ENCODE peak calls at places on chromosomes 6 and 20, in seven cellular contexts. E is mammary epithelial cell, K is globus pallidus, J is GM10248, P is iPS-NIHi11, L is EH, W is AG04450. Y is an unnamed sample.

GRCh38 chr20:23641936-23642751 is 4.4 kb upstream of the CST3 start:
- DNase-seq in E (peak), K (no peak), J (no peak), P (no peak), L (peak), W (peak), Y (no peak)

GRCh38 chr6:11222385-11223277 is 9.8 kb downstream of the NEDD9 start:
- DNase-seq in E (peak), K (no peak), J (no peak), P (no peak), L (no peak), W (no peak), Y (no peak)

GRCh38 chr6:97292671-97293070 is 9.7 kb upstream of the MMS22L start:
- DNase-seq in E (no peak), K (no peak), J (no peak), P (no peak), L (peak), W (peak), Y (no peak)

GRCh38 chr20:62784497-62784896 is 11.8 kb upstream of the MRGBP start:
- DNase-seq in E (no peak), K (no peak), J (no peak), P (no peak), L (no peak), W (no peak), Y (no peak)

GRCh38 chr6:38750968-38751615 is 36.0 kb downstream of the DNAH8 start:
- DNase-seq in E (peak), K (no peak), J (no peak), P (no peak), L (no peak), W (no peak), Y (no peak)

GRCh38 chr6:52663120-52663934 is 7.6 kb upstream of the TMEM14A start:
- DNase-seq in E (peak), K (peak), J (peak), P (peak), L (peak), W (peak), Y (peak)

GRCh38 chr6:39958947-39959346 is 24.7 kb upstream of the MOCS1 start:
- DNase-seq in E (no peak), K (no peak), J (no peak), P (peak), L (no peak), W (no peak), Y (no peak)

GRCh38 chr6:68256391-68256790 is 378.7 kb upstream of the ADGRB3 start:
- DNase-seq in E (no peak), K (no peak), J (no peak), P (no peak), L (no peak), W (no peak), Y (no peak)

GRCh38 chr20:59994697-59995122 is 36.5 kb downstream of the CDH26 start:
- DNase-seq in E (peak), K (no peak), J (no peak), P (peak), L (peak), W (no peak), Y (no peak)

GRCh38 chr6:53496797-53497196 is 48.1 kb downstream of the GCLC start:
- DNase-seq in E (peak), K (no peak), J (no peak), P (no peak), L (peak), W (peak), Y (no peak)

GRCh38 chr6:28633445-28634215 is 107.9 kb downstream of the GPX5 start:
- DNase-seq in E (no peak), K (no peak), J (no peak), P (peak), L (no peak), W (no peak), Y (peak)

GRCh38 chr6:4987427-4987826 is 16.4 kb downstream of the RPP40 start:
- DNase-seq in E (no peak), K (no peak), J (no peak), P (no peak), L (no peak), W (no peak), Y (no peak)

GRCh38 chr6:121093928-121094327 is 240.4 kb downstream of the TBC1D32 start:
- DNase-seq in E (no peak), K (no peak), J (no peak), P (no peak), L (peak), W (peak), Y (no peak)

GRCh38 chr6:81326856-81327561 is 425.5 kb downstream of the TENT5A start:
- DNase-seq in E (no peak), K (no peak), J (no peak), P (no peak), L (peak), W (no peak), Y (no peak)

GRCh38 chr6:109768485-109768884 is 77.4 kb downstream of the FIG4 start:
- DNase-seq in E (peak), K (no peak), J (no peak), P (no peak), L (peak), W (no peak), Y (no peak)

GRCh38 chr6:53794073-53794719 is 609 bp upstream of the LRRC1 start:
- DNase-seq in E (peak), K (peak), J (peak), P (peak), L (peak), W (peak), Y (peak)

GRCh38 chr6:108561742-108562502 is 1.2 kb downstream of the FOXO3 start:
- DNase-seq in E (peak), K (no peak), J (no peak), P (no peak), L (no peak), W (no peak), Y (peak)

GRCh38 chr20:26208296-26209091 is 511.8 kb upstream of the ZNF337 start:
- DNase-seq in E (peak), K (no peak), J (peak), P (peak), L (no peak), W (no peak), Y (no peak)

GRCh38 chr20:8986631-8987030 is 82.3 kb upstream of the PLCB4 start:
- DNase-seq in E (no peak), K (no peak), J (no peak), P (no peak), L (no peak), W (no peak), Y (no peak)

GRCh38 chr6:15713325-15713724 is 50.5 kb upstream of the DTNBP1 start:
- DNase-seq in E (no peak), K (no peak), J (no peak), P (no peak), L (no peak), W (no peak), Y (no peak)

GRCh38 chr6:46090115-46091079 is 39.4 kb upstream of the ENPP4 start:
- DNase-seq in E (peak), K (peak), J (peak), P (peak), L (peak), W (peak), Y (peak)

GRCh38 chr6:169326067-169326799 is 72.6 kb upstream of the THBS2 start:
- DNase-seq in E (peak), K (peak), J (no peak), P (peak), L (peak), W (no peak), Y (peak)

GRCh38 chr6:50390416-50390815 is 322.9 kb upstream of the TFAP2D start:
- DNase-seq in E (no peak), K (no peak), J (no peak), P (no peak), L (no peak), W (no peak), Y (no peak)

GRCh38 chr6:142850653-142851434 is 94.1 kb downstream of the HIVEP2 start:
- DNase-seq in E (peak), K (no peak), J (peak), P (no peak), L (peak), W (no peak), Y (no peak)

Y was measured in G401.